ENCODE peak calls at places on chromosomes 3 and 15, in nine cellular contexts. T is effector memory CD4-positive, alpha-beta T cell; I is left ventricle myocardium inferior; M is cardiac muscle cell; E is psoas muscle; V is H7; F is HCT116; R is pancreas; X is stomach. G is an unnamed sample. For H3K36me3, the result is how much of the 10 kb centered on the place peaks cover.

GRCh38 chr3:16456784-16457415 is 56.6 kb downstream of the RFTN1 start:
- DNase-seq in T (no peak), I (no peak), M (no peak), E (no peak), V (no peak), F (no peak), R (no peak), X (no peak), G (no peak)

GRCh38 chr3:117736851-117737250 is 1027.3 kb downstream of the TUSC7 start:
- DNase-seq in T (no peak), I (no peak), M (no peak), E (no peak), V (no peak), F (no peak), R (no peak), X (no peak), G (no peak)

GRCh38 chr15:70431854-70432253 is 331.5 kb downstream of the UACA start:
- DNase-seq in T (no peak), I (no peak), M (no peak), E (no peak), V (no peak), F (no peak), R (no peak), X (no peak), G (no peak)

GRCh38 chr3:161265916-161266571 is 44.9 kb downstream of the NMD3 start:
- DNase-seq in T (no peak), I (no peak), M (no peak), E (no peak), V (no peak), F (no peak), R (no peak), X (no peak), G (no peak)

GRCh38 chr3:100968908-100969556 is 24.2 kb downstream of the ABI3BP start:
- DNase-seq in T (no peak), I (peak), M (no peak), E (peak), V (no peak), F (no peak), R (no peak), X (no peak), G (no peak)

GRCh38 chr3:139778884-139779283 is 101.1 kb upstream of the NMNAT3 start:
- DNase-seq in T (no peak), I (no peak), M (no peak), E (no peak), V (no peak), F (no peak), R (no peak), X (no peak), G (no peak)

GRCh38 chr15:56866798-56867197 is 51.6 kb upstream of the TCF12 start:
- DNase-seq in T (no peak), I (no peak), M (no peak), E (no peak), V (no peak), F (no peak), R (no peak), X (no peak), G (no peak)

GRCh38 chr15:80992436-80992835 is 2.8 kb upstream of the MESD start:
- DNase-seq in T (no peak), I (no peak), M (no peak), E (no peak), V (no peak), F (no peak), R (no peak), X (no peak), G (no peak)

GRCh38 chr3:69322110-69322509 is 63.8 kb downstream of the FRMD4B start:
- DNase-seq in T (no peak), I (no peak), M (no peak), E (no peak), V (no peak), F (no peak), R (no peak), X (no peak), G (no peak)

GRCh38 chr3:61901986-61902385 is 340.6 kb downstream of the PTPRG start:
- DNase-seq in T (no peak), I (no peak), M (no peak), E (no peak), V (no peak), F (no peak), R (no peak), X (no peak), G (no peak)

GRCh38 chr3:197168063-197168462 is 130.3 kb downstream of the DLG1 start:
- DNase-seq in T (no peak), I (no peak), M (no peak), E (no peak), V (no peak), F (no peak), R (no peak), X (no peak), G (no peak)

GRCh38 chr3:138082085-138082991 is 33.1 kb downstream of the DZIP1L start:
- DNase-seq in T (no peak), I (no peak), M (no peak), E (no peak), V (no peak), F (peak), R (peak), X (peak), G (no peak)

GRCh38 chr15:98120561-98120960 is 160.1 kb downstream of the ARRDC4 start:
- DNase-seq in T (no peak), I (no peak), M (no peak), E (no peak), V (no peak), F (no peak), R (no peak), X (no peak), G (no peak)

GRCh38 chr3:142586803-142587406 is 8.4 kb upstream of the ATR start:
- DNase-seq in T (no peak), I (no peak), M (peak), E (no peak), V (peak), F (peak), R (peak), X (peak), G (peak)

GRCh38 chr15:92807971-92808571 is 92.1 kb upstream of the CHD2 start:
- DNase-seq in T (no peak), I (no peak), M (no peak), E (no peak), V (peak), F (no peak), R (peak), X (no peak), G (peak)

GRCh38 chr3:104273046-104273649 is 1093.6 kb upstream of the ALCAM start:
- DNase-seq in T (no peak), I (no peak), M (peak), E (no peak), V (no peak), F (peak), R (no peak), X (no peak), G (peak)

GRCh38 chr3:42728056-42728455 is 25.5 kb upstream of the HHATL start:
- DNase-seq in T (no peak), I (peak), M (no peak), E (no peak), V (no peak), F (no peak), R (no peak), X (no peak), G (peak)

GRCh38 chr3:131795382-131796085 is 239.3 kb downstream of the CPNE4 start:
- DNase-seq in T (no peak), I (no peak), M (peak), E (no peak), V (no peak), F (no peak), R (no peak), X (no peak), G (no peak)

GRCh38 chr15:31278056-31278445 is 48.6 kb upstream of the KLF13 start:
- DNase-seq in T (no peak), I (no peak), M (no peak), E (peak), V (peak), F (no peak), R (no peak), X (peak), G (no peak)

GRCh38 chr3:195542691-195543641 is at the start of gene PPP1R2:
- DNase-seq in T (peak), I (peak), M (peak), E (peak), V (peak), F (peak), R (peak), X (peak), G (peak)

GRCh38 chr15:35126236-35126635 is 41.1 kb upstream of the NANOGP8 start:
- DNase-seq in T (no peak), I (no peak), M (no peak), E (no peak), V (no peak), F (no peak), R (no peak), X (no peak), G (no peak)

GRCh38 chr15:45641374-45641778 is 6.5 kb downstream of the SQOR start:
- DNase-seq in T (no peak), I (no peak), M (no peak), E (peak), V (no peak), F (no peak), R (peak), X (peak), G (no peak)

GRCh38 chr15:74180689-74181602 is 7.4 kb downstream of the ISLR start:
- DNase-seq in T (no peak), I (no peak), M (no peak), E (peak), V (peak), F (no peak), R (no peak), X (no peak), G (no peak)

GRCh38 chr15:80957556-80957955 is 32.1 kb downstream of the MESD start:
- DNase-seq in T (no peak), I (no peak), M (no peak), E (no peak), V (no peak), F (no peak), R (no peak), X (no peak), G (no peak)

GRCh38 chr15:74950078-74951000 is 6.2 kb downstream of the RPP25 start:
- DNase-seq in T (peak), I (peak), M (peak), E (peak), V (peak), F (peak), R (peak), X (peak), G (peak)

GRCh38 chr3:150710097-150710496 is 6.4 kb upstream of the ERICH6 start:
- DNase-seq in T (no peak), I (no peak), M (no peak), E (no peak), V (no peak), F (no peak), R (no peak), X (no peak), G (no peak)

GRCh38 chr15:79919090-79919748 is 22.4 kb upstream of the MTHFS start:
- DNase-seq in T (no peak), I (no peak), M (no peak), E (no peak), V (peak), F (no peak), R (no peak), X (no peak), G (no peak)

GRCh38 chr15:94582368-94582767 is 351.0 kb downstream of the MCTP2 start:
- DNase-seq in T (no peak), I (no peak), M (peak), E (no peak), V (peak), F (peak), R (no peak), X (no peak), G (no peak)

GRCh38 chr15:80710635-80711553 is 15.8 kb downstream of the ABHD17C start:
- DNase-seq in T (no peak), I (no peak), M (no peak), E (no peak), V (no peak), F (no peak), R (no peak), X (no peak), G (no peak)

GRCh38 chr15:77577350-77577749 is 55.4 kb downstream of the LINGO1 start:
- DNase-seq in T (no peak), I (no peak), M (no peak), E (peak), V (no peak), F (no peak), R (no peak), X (no peak), G (no peak)

GRCh38 chr15:52021128-52021671 is 2.2 kb downstream of the MAPK6 start:
- DNase-seq in T (peak), I (no peak), M (peak), E (no peak), V (peak), F (peak), R (peak), X (peak), G (peak)

GRCh38 chr3:133503409-133503808 is 70.1 kb upstream of the CDV3 start:
- DNase-seq in T (no peak), I (no peak), M (no peak), E (no peak), V (no peak), F (no peak), R (no peak), X (no peak), G (no peak)

GRCh38 chr15:33067456-33067855 is 127.1 kb downstream of the FMN1 start:
- DNase-seq in T (no peak), I (no peak), M (no peak), E (no peak), V (peak), F (no peak), R (no peak), X (no peak), G (no peak)

GRCh38 chr3:50264389-50264963 is 4.5 kb upstream of the SEMA3B start:
- DNase-seq in T (no peak), I (peak), M (peak), E (peak), V (peak), F (peak), R (peak), X (peak), G (peak)

GRCh38 chr3:142645236-142645793 is 49.1 kb downstream of the PLS1 start:
- DNase-seq in T (no peak), I (no peak), M (no peak), E (no peak), V (peak), F (peak), R (no peak), X (no peak), G (no peak)

DNA sequence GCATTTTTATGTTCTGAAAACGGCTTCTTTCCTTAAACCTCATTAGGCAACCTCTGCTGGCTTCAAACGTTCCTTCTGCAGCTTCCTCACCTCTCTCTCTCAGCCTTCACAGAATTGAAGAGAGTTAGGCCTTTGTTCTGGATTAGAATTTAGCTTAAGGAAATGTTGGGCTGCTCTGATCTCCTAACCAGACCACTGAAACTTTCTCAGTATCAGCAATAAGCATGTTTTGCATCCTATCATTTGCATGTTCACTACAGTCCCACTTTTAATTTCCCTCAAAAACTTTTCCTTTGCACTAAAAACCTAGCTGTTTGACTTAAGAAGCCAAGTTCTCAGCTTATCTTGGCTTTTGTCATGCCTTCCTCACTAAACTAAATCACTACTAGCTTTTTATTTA is 49.5 kb downstream of the SMARCC1 start:
- DNase-seq in T (no peak), I (no peak), M (no peak), E (no peak), V (no peak), F (no peak), R (no peak), X (no peak), G (no peak)
- H3K36me3 ChIP-seq in T (half or more), I (half or more), M (under half), E (half or more), V (under half), F (under half), R (under half), X (half or more), G (half or more)

GRCh38 chr3:47089605-47090004 is 74.3 kb downstream of the SETD2 start:
- DNase-seq in T (no peak), I (no peak), M (no peak), E (no peak), V (no peak), F (no peak), R (no peak), X (no peak), G (no peak)
- H3K36me3 ChIP-seq in T (under half), I (half or more), M (under half), E (half or more), V (under half), F (under half), R (under half), X (half or more), G (under half)

DNA sequence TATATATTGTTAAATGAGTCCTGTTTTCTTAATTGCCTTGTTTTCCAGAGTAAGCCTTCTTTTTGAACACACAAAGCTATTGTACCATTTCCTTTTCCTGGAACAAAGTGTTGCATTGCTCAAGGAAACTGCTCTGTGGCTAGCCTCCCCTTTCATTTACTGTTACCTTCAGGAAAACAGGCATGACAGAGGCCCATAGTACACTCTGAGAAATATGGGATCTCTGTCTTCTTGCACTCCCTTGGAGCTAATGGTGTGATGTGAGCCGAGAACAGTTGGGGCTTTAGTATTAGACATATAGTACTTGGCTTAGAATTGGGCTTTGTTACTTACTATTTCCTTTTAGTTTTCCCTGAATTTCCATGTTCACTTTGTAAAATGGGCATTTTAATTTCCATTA is 193.7 kb downstream of the GHSR start:
- DNase-seq in T (no peak), I (no peak), M (no peak), E (no peak), V (no peak), F (no peak), R (no peak), X (no peak), G (no peak)
- H3K36me3 ChIP-seq in T (under half), I (under half), M (under half), E (under half), V (under half), F (under half), R (under half), X (under half), G (under half)

GRCh38 chr3:12922299-12922698 is 80.9 kb upstream of the RPL32 start:
- DNase-seq in T (no peak), I (no peak), M (peak), E (no peak), V (no peak), F (no peak), R (no peak), X (no peak), G (no peak)
- H3K36me3 ChIP-seq in T (half or more), I (half or more), M (under half), E (half or more), V (under half), F (under half), R (under half), X (half or more), G (under half)

GRCh38 chr3:182869059-182869458 is 75.8 kb downstream of the ATP11B start:
- DNase-seq in T (no peak), I (no peak), M (no peak), E (no peak), V (no peak), F (no peak), R (no peak), X (no peak), G (no peak)
- H3K36me3 ChIP-seq in T (half or more), I (half or more), M (under half), E (half or more), V (under half), F (under half), R (under half), X (half or more), G (under half)